ENCODE peak calls at places on chromosomes 5 and 9, in eight cellular contexts. X is left ventricle myocardium inferior, O is osteoblast, M is psoas muscle, A is SK-N-SH, Y is HepG2, K is epithelial cell of esophagus, N is foreskin fibroblast. F is an unnamed sample.

GRCh38 chr5:37437716-37438115 is 58.6 kb downstream of the WDR70 start:
- DNase-seq in X (no peak), O (no peak), M (no peak), A (no peak), Y (no peak), K (no peak), N (no peak), F (no peak)

GRCh38 chr9:86041331-86041741 is 58.0 kb downstream of the GOLM1 start:
- DNase-seq in X (no peak), O (peak), M (no peak), A (no peak), Y (no peak), K (peak), N (peak), F (peak)

GRCh38 chr9:88923653-88924284 is 67.5 kb upstream of the S1PR3 start:
- DNase-seq in X (no peak), O (no peak), M (no peak), A (no peak), Y (no peak), K (no peak), N (no peak), F (no peak)

GRCh38 chr9:33297455-33297854 is 7.1 kb downstream of the NFX1 start:
- DNase-seq in X (peak), O (no peak), M (no peak), A (no peak), Y (no peak), K (peak), N (peak), F (no peak)

GRCh38 chr9:37156781-37157356 is 36.5 kb downstream of the ZCCHC7 start:
- DNase-seq in X (no peak), O (peak), M (no peak), A (no peak), Y (no peak), K (peak), N (peak), F (no peak)

GRCh38 chr5:4228708-4229107 is 633.1 kb downstream of the IRX1 start:
- DNase-seq in X (no peak), O (no peak), M (no peak), A (no peak), Y (no peak), K (no peak), N (no peak), F (no peak)

GRCh38 chr9:122307036-122307435 is 42.4 kb downstream of the MRRF start:
- DNase-seq in X (no peak), O (no peak), M (no peak), A (no peak), Y (no peak), K (no peak), N (no peak), F (no peak)

GRCh38 chr9:113380869-113381378 is 4.1 kb upstream of the HDHD3 start:
- DNase-seq in X (no peak), O (no peak), M (no peak), A (no peak), Y (no peak), K (peak), N (no peak), F (no peak)

GRCh38 chr9:121785673-121786542 is 134.5 kb downstream of the DAB2IP start:
- DNase-seq in X (no peak), O (peak), M (no peak), A (no peak), Y (no peak), K (no peak), N (no peak), F (no peak)

GRCh38 chr5:95883185-95884020 is 60.9 kb upstream of the GLRX start:
- DNase-seq in X (no peak), O (no peak), M (no peak), A (no peak), Y (no peak), K (peak), N (no peak), F (no peak)

DNA sequence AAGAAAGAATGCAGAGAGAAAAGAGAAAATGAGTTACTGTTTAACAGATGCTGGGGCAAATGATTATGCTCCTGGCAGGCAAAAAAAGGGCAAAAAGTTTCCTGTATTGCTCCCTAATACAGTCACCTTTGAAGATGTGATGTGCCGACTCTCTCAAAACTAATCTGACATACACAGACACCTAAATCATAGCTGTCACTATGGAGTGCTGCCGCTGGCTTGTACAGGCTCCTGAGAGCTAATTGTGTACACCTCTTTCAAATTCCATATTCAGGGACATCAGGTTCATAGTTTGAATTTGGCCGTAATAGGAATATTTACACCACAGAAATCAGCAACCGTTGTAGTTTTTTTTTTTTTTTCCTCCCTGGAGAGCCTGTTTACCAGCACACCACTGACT is 12.4 kb upstream of the FOCAD start:
- DNase-seq in X (no peak), O (no peak), M (no peak), A (no peak), Y (no peak), K (no peak), N (no peak), F (no peak)
- H3K4me3 ChIP-seq in X (no peak), O (no peak), M (no peak), A (no peak), Y (no peak), K (no peak), N (no peak), F (no peak)

GRCh38 chr5:83471405-83472212 is at the start of gene VCAN:
- DNase-seq in X (peak), O (peak), M (peak), A (peak), Y (no peak), K (peak), N (peak), F (peak)
- H3K4me3 ChIP-seq in X (peak), O (peak), M (peak), A (peak), Y (peak), K (peak), N (peak), F (peak)

DNA sequence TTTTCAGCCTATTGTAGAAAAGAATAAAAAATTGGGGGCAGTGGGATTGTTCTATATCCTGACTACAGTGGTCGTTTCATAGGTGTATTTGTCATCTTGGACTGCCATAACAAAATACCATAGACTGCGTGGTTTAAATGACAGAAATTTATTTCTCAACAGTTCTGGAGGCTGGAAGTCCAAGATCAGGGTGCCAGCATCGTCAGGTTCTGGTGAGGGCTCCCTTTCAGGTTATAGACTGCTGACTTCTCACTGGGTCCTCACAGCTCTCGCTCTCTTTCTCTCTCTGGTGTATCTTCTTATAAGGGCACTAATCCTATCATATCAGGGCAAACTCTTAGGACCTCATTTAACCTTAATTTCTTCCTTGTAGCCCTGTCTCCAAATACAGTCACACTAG is 356.7 kb upstream of the TRPC7 start:
- DNase-seq in X (no peak), O (no peak), M (no peak), A (no peak), Y (no peak), K (no peak), N (no peak), F (no peak)
- H3K4me3 ChIP-seq in X (no peak), O (no peak), M (no peak), A (no peak), Y (no peak), K (no peak), N (no peak), F (no peak)

DNA sequence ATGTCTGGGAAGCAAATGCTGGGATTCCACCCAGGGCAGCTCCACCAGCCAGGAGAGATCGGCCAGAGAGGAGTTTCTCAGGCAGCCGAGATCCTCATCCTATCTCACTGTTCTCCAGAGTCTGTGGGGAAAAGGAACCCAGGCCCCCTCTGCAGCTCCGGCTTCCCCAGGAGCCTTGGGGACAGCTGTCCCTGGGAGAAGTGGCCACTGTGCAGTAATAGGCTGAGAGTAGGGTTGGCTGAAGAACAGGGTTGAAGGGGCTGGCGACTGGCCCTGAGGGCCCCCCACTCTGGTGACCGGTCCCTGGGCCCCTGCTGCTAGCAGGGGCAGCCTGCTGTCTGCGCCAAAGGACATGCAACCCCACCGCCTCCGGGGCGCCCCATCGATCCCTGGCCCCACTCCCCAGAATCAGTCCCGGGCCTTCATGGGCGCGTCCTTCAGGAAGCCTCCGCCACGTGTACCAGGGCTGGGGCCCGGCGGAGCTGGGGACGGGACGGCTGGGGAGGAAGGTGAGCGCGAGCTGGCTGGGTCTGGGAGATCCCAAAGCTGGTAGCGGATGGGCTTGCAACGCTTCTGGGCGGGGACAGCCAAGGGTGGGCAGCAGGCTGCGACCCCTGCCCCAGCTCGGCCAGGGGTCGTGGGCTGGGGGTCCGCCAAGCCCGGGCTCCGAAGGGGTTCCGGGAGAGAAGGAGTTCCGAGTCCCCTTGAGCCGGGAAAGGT is 44.0 kb upstream of the STXBP1 start:
- DNase-seq in X (no peak), O (peak), M (peak), A (peak), Y (no peak), K (no peak), N (no peak), F (no peak)
- H3K4me3 ChIP-seq in X (peak), O (peak), M (peak), A (peak), Y (peak), K (peak), N (peak), F (peak)

F was measured in skeletal muscle cell.